ENCODE peak calls at places on chromosomes 4 and X, in eight cellular contexts. U is pulmonary artery endothelial cell, T is GM04503, I is amniotic stem cell, S is K562, M is GM12891, N is HCT116, Y is bronchial epithelial cell. Z is an unnamed sample.

GRCh38 chrX:40423299-40423698 is 157.5 kb upstream of the ATP6AP2 start:
- DNase-seq in U (no peak), I (no peak), N (peak; percentile 3), S (no peak), T (no peak), Y (peak; percentile 7), M (no peak), Z (peak; percentile 28)

GRCh38 chr4:77676842-77677241 is 71.2 kb downstream of the CXCL13 start:
- DNase-seq in T (no peak), U (no peak), S (no peak), Y (no peak), M (no peak), I (no peak), N (no peak), Z (no peak)

GRCh38 chrX:111555559-111555958 is 44.1 kb downstream of the SERTM2 start:
- DNase-seq in N (no peak), S (no peak), Y (no peak), U (no peak), I (no peak), M (no peak), T (no peak), Z (no peak)

GRCh38 chrX:1681439-1681838 is 66.6 kb downstream of the ASMT start:
- DNase-seq in S (no peak), T (no peak), I (no peak), Y (no peak), U (no peak), M (no peak), N (no peak), Z (no peak)

GRCh38 chrX:12447448-12448154 is 309.3 kb downstream of the FRMPD4 start:
- DNase-seq in T (peak; percentile 64), M (no peak), I (peak; percentile 27), S (no peak), N (no peak), U (no peak), Y (peak; percentile 90), Z (no peak)

GRCh38 chr4:78477276-78477675 is 74.3 kb upstream of the ANXA3 start:
- DNase-seq in S (no peak), I (no peak), Y (peak; percentile 89), N (no peak), T (peak; percentile 36), M (no peak), U (no peak), Z (no peak)

GRCh38 chrX:69073721-69074120 is 91.5 kb downstream of the PJA1 start:
- DNase-seq in S (no peak), M (no peak), I (no peak), T (no peak), U (no peak), Y (no peak), N (no peak), Z (no peak)

GRCh38 chr4:39565925-39566630 is 38.8 kb upstream of the UGDH start:
- DNase-seq in U (peak; percentile 35), Y (peak; percentile 97), S (no peak), M (no peak), I (peak; percentile 75), T (peak; percentile 67), N (no peak), Z (no peak)

GRCh38 chr4:32022071-32022470 is 1301.9 kb downstream of the PCDH7 start:
- DNase-seq in T (no peak), U (no peak), Y (peak; percentile 44), N (no peak), S (peak; percentile 35), M (no peak), I (peak; percentile 32), Z (no peak)

GRCh38 chrX:150736478-150736877 is 43.3 kb downstream of the MTMR1 start:
- DNase-seq in S (no peak), I (no peak), Y (no peak), M (no peak), N (no peak), T (no peak), U (no peak), Z (no peak)

GRCh38 chrX:114583646-114584433 is at the start of gene HTR2C:
- DNase-seq in T (no peak), N (no peak), M (no peak), S (no peak), U (no peak), Y (no peak), I (no peak), Z (no peak)

GRCh38 chrX:11965436-11965835 is 172.8 kb upstream of the FRMPD4 start:
- DNase-seq in U (no peak), M (no peak), N (no peak), I (no peak), Y (no peak), T (no peak), S (no peak), Z (no peak)

GRCh38 chr4:153494562-153494961 is 28.4 kb downstream of the TMEM131L start:
- DNase-seq in N (no peak), S (no peak), U (no peak), M (no peak), I (no peak), T (no peak), Y (no peak), Z (no peak)

GRCh38 chrX:107773206-107773605 is 2.4 kb downstream of the TSC22D3 start:
- DNase-seq in T (no peak), M (no peak), S (no peak), N (no peak), Y (no peak), I (no peak), U (no peak), Z (no peak)

GRCh38 chrX:119685225-119686066 is 7.5 kb downstream of the SEPTIN6 start:
- DNase-seq in S (no peak), U (no peak), M (no peak), Y (no peak), N (no peak), I (no peak), T (no peak), Z (no peak)

GRCh38 chrX:110108381-110108796 is 105.5 kb downstream of the TMEM164 start:
- DNase-seq in S (no peak), I (no peak), M (no peak), Y (no peak), U (no peak), T (no peak), N (no peak), Z (no peak)

GRCh38 chr4:183940807-183941310 is 35.8 kb downstream of the STOX2 start:
- DNase-seq in T (no peak), U (no peak), I (no peak), S (no peak), Y (no peak), N (no peak), M (no peak), Z (no peak)

GRCh38 chrX:38941675-38942074 is 140.4 kb downstream of the MID1IP1 start:
- DNase-seq in U (no peak), N (no peak), S (no peak), Y (peak; percentile 42), M (no peak), T (no peak), I (no peak), Z (no peak)

GRCh38 chrX:132651411-132652086 is 162.7 kb upstream of the MBNL3 start:
- DNase-seq in T (peak; percentile 61), Y (no peak), S (no peak), I (no peak), N (no peak), M (no peak), U (no peak), Z (no peak)

GRCh38 chr4:101028886-101029285 is 318.4 kb downstream of the PPP3CA start:
- DNase-seq in Y (no peak), N (no peak), M (no peak), T (no peak), S (no peak), U (no peak), I (no peak), Z (no peak)

GRCh38 chrX:110699109-110699508 is 96.5 kb downstream of the CHRDL1 start:
- DNase-seq in I (no peak), N (no peak), T (no peak), Y (peak; percentile 8), U (no peak), S (no peak), M (no peak), Z (no peak)

GRCh38 chrX:153970398-153971123 is 1.1 kb downstream of the HCFC1 start:
- DNase-seq in S (peak; percentile 55), N (no peak), U (no peak), M (no peak), I (no peak), T (no peak), Y (no peak), Z (no peak)

GRCh38 chrX:13489451-13489850 is 80.0 kb upstream of the EGFL6 start:
- DNase-seq in M (no peak), I (no peak), N (no peak), S (no peak), Y (peak; percentile 72), T (no peak), U (peak; percentile 8), Z (no peak)

GRCh38 chr4:122577808-122578781 is 42.8 kb downstream of the IL21 start:
- DNase-seq in N (peak; percentile 48), T (peak; percentile 30), Y (peak; percentile 48), I (peak; percentile 0), S (peak; percentile 68), U (no peak), M (no peak), Z (no peak)

GRCh38 chr4:114349543-114350175 is 248.9 kb upstream of the UGT8 start:
- DNase-seq in T (no peak), U (no peak), M (no peak), N (no peak), S (no peak), Y (peak; percentile 93), I (no peak), Z (no peak)

GRCh38 chrX:19990225-19990518 is 689 bp downstream of the BCLAF3 start:
- DNase-seq in I (no peak), S (no peak), Y (peak; percentile 2), N (no peak), U (no peak), M (peak; percentile 11), T (no peak), Z (no peak)